ENCODE peak calls at places on chromosomes 7 and 10, in six cellular contexts. Y is left ventricle myocardium inferior, C is transverse colon, H is aorta, Q is Panc1, I is ascending aorta. M is an unnamed sample.

GRCh38 chr7:130071701-130072622 is 1.6 kb downstream of the KLHDC10 start:
- DNase-seq in Y (no peak), C (peak), H (no peak), Q (peak), I (no peak), M (peak)

GRCh38 chr10:125102821-125103220 is 57.5 kb downstream of the CTBP2 start:
- DNase-seq in Y (no peak), C (peak), H (no peak), Q (no peak), I (no peak), M (peak)

GRCh38 chr7:150923191-150923590 is 54.9 kb downstream of the KCNH2 start:
- DNase-seq in Y (no peak), C (no peak), H (no peak), Q (no peak), I (no peak), M (no peak)

GRCh38 chr10:102819054-102819453 is 18.2 kb downstream of the CYP17A1 start:
- DNase-seq in Y (no peak), C (peak), H (peak), Q (no peak), I (peak), M (no peak)

GRCh38 chr7:159139202-159139601 is 5.5 kb downstream of the VIPR2 start:
- DNase-seq in Y (no peak), C (no peak), H (no peak), Q (no peak), I (no peak), M (no peak)

GRCh38 chr10:45224219-45224841 is 91.1 kb downstream of the OR13A1 start:
- DNase-seq in Y (no peak), C (no peak), H (peak), Q (no peak), I (no peak), M (peak)

GRCh38 chr10:120477723-120478270 is 20.8 kb downstream of the PLPP4 start:
- DNase-seq in Y (no peak), C (no peak), H (no peak), Q (no peak), I (no peak), M (no peak)

GRCh38 chr7:148909560-148909959 is 25.5 kb upstream of the EZH2 start:
- DNase-seq in Y (no peak), C (no peak), H (no peak), Q (no peak), I (no peak), M (no peak)

GRCh38 chr7:128076831-128077271 is 45.6 kb upstream of the LRRC4 start:
- DNase-seq in Y (peak), C (peak), H (peak), Q (no peak), I (no peak), M (peak)

GRCh38 chr7:29622335-29623265 is 59.0 kb downstream of the PRR15 start:
- DNase-seq in Y (no peak), C (no peak), H (no peak), Q (peak), I (no peak), M (no peak)

GRCh38 chr7:5630670-5631069 is 150.8 kb downstream of the RNF216 start:
- DNase-seq in Y (no peak), C (no peak), H (no peak), Q (no peak), I (no peak), M (no peak)

GRCh38 chr7:102198557-102198956 is 88.1 kb upstream of the SH2B2 start:
- DNase-seq in Y (no peak), C (no peak), H (no peak), Q (no peak), I (no peak), M (no peak)

GRCh38 chr10:110504111-110504735 is 6.5 kb downstream of the DUSP5 start:
- DNase-seq in Y (no peak), C (peak), H (no peak), Q (no peak), I (no peak), M (peak)

GRCh38 chr10:60283397-60283796 is 106.3 kb downstream of the ANK3 start:
- DNase-seq in Y (no peak), C (no peak), H (no peak), Q (no peak), I (no peak), M (no peak)

GRCh38 chr10:114010316-114010715 is 33.4 kb upstream of the ADRB1 start:
- DNase-seq in Y (no peak), C (no peak), H (no peak), Q (no peak), I (no peak), M (no peak)

GRCh38 chr7:77327932-77328628 is 88.1 kb downstream of the GSAP start:
- DNase-seq in Y (peak), C (no peak), H (no peak), Q (no peak), I (no peak), M (no peak)

GRCh38 chr7:113768256-113768847 is 150.5 kb downstream of the PPP1R3A start:
- DNase-seq in Y (no peak), C (no peak), H (no peak), Q (no peak), I (no peak), M (no peak)

GRCh38 chr10:104323085-104323484 is 15.2 kb downstream of the ITPRIP start:
- DNase-seq in Y (no peak), C (no peak), H (no peak), Q (no peak), I (no peak), M (no peak)
- H3K27ac ChIP-seq in Y (peak), C (peak), H (no peak), Q (peak), I (no peak), M (no peak)

GRCh38 chr10:35041502-35041879 is 48.6 kb downstream of the CUL2 start:
- DNase-seq in Y (no peak), C (no peak), H (no peak), Q (no peak), I (no peak), M (no peak)
- H3K27ac ChIP-seq in Y (no peak), C (no peak), H (no peak), Q (no peak), I (no peak), M (no peak)

DNA sequence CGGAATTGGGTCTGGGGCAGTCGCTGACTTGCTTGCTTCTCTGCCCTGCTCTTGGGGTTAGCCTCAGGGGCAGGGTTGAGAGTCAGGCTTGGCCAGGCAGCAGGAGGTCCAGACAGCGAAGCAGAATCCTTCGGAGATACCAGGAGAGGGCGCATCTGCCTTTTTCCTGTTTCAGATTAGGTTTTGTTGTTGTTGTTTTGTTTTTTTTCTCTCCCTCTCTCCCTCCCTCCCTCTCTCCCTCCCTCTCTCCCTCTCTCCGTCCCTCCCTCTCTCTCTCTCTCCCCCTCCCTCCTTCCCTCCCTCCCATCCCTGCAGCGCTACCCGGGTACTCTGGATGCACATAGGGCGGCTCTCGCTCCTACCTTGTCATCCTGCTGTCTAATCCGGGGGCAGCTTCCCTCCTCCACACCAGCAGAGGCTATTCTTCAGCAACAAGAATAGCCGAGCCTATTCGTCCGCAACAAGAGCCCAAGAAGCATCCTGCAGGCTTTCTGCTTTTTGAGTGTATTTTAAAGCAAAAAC is 758 bp upstream of the OPTN start:
- DNase-seq in Y (no peak), C (peak), H (no peak), Q (no peak), I (no peak), M (peak)
- H3K27ac ChIP-seq in Y (peak), C (peak), H (peak), Q (peak), I (peak), M (peak)

GRCh38 chr7:132828502-132828901 is 252.2 kb upstream of the PLXNA4 start:
- DNase-seq in Y (no peak), C (no peak), H (no peak), Q (no peak), I (no peak), M (no peak)

GRCh38 chr7:132825222-132825621 is 249.0 kb upstream of the PLXNA4 start:
- DNase-seq in Y (no peak), C (no peak), H (no peak), Q (no peak), I (no peak), M (no peak)

GRCh38 chr7:132830941-132831340 is 250.9 kb downstream of the CHCHD3 start:
- DNase-seq in Y (no peak), C (no peak), H (no peak), Q (no peak), I (no peak), M (no peak)

DNA sequence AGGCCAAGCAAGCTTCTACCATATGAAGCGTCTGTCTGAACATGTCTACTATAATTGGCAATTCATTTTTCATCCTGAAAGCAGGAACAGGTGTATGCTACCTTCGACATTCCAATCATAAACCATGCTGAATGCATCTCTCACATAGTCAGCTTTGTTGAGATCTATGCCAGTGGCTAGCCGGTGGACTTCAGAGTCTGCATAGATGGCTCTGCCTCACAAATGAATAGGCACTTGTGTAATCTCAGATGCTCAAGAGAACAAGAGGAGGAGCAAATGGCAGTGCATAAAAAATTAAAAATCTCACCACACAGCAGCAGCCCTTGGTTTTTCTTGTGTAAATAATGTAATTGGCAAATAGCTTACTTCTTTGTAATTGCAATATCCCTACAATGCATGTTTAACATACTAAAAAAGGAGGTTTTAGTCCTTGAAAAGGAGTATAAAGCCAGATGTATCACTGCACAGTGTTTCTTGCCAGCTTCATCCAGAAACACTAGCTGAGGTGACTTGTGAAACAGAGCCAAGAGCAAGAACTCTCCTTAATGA is 249.7 kb upstream of the PLXNA4 start:
- DNase-seq in Y (no peak), C (no peak), H (no peak), Q (no peak), I (no peak), M (no peak)
- H3K27ac ChIP-seq in Y (no peak), C (no peak), H (no peak), Q (no peak), I (no peak), M (no peak)

DNA sequence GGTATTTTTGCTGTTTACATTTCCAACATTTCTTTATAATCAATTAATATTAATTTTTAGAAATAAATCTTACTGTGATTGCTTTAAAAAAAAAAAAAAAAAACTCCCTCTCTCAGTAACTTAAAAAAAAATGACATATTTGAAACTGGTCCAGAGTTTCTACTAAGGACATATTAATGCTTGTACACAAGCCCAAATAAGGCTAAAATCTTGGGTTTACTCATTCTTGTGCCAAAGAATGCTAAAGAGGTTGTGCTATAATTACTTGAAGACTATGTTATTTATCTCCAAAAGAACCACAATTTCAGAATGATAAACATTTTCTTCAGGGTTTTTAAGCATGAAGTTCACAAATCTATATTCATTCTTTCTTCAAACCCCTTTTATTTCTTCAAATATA is 39.4 kb upstream of the PHF14 start:
- DNase-seq in Y (no peak), C (no peak), H (no peak), Q (no peak), I (no peak), M (no peak)
- H3K27ac ChIP-seq in Y (peak), C (peak), H (no peak), Q (no peak), I (peak), M (peak)

GRCh38 chr10:71234017-71234894 is 21.9 kb downstream of the UNC5B start:
- DNase-seq in Y (peak), C (no peak), H (no peak), Q (no peak), I (no peak), M (no peak)
- H3K27ac ChIP-seq in Y (peak), C (peak), H (no peak), Q (no peak), I (peak), M (no peak)

GRCh38 chr10:86900955-86901354 is 56.5 kb downstream of the MMRN2 start:
- DNase-seq in Y (peak), C (peak), H (no peak), Q (no peak), I (peak), M (peak)
- H3K27ac ChIP-seq in Y (peak), C (no peak), H (peak), Q (no peak), I (peak), M (no peak)

GRCh38 chr7:2637066-2637471 is 5.3 kb downstream of the TTYH3 start:
- DNase-seq in Y (no peak), C (no peak), H (no peak), Q (no peak), I (no peak), M (no peak)
- H3K27ac ChIP-seq in Y (peak), C (peak), H (no peak), Q (peak), I (peak), M (no peak)

DNA sequence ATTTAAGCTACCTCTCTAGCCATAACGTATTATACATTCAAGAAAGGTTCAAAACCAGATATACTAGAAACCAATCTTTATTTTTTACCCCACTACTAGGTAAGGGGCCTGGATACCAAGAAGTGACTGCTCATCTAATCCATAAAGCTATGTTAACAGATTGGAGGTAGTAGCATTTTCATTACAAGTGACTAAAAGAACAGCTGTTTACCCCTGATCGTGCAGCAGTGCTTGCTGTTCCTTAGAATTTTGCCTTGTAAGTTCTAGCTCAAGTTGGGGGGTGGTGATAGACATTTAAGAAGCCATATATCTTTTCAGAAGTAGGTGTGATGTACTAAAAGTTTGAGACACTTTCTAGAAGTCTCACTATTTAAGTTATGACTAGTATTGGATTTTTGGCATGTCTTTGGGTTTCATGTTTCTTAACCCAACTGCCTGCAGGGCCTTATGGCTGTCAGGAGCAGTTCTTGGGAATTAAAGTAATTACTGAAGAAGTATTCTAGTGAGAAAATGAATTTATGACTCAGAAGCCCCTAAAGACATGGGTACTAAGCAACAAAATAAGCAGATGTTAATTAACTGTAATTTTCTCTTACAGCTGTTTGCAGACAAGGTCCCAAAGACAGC is 2.3 kb downstream of the PPIA start:
- DNase-seq in Y (no peak), C (no peak), H (no peak), Q (no peak), I (no peak), M (no peak)
- H3K27ac ChIP-seq in Y (peak), C (peak), H (no peak), Q (peak), I (peak), M (peak)